ENCODE peak calls at places on chromosomes 3 and 15, in six cellular contexts. One of them, this sample, is unnamed.

GRCh38 chr3:151999936-152000335 is 126.5 kb downstream of the SUCNR1 start:
- DNase-seq in transverse colon: no peak
- DNase-seq in thyroid gland: no peak
- DNase-seq in B cell: no peak
- DNase-seq in A549: no peak
- DNase-seq in omental fat pad: no peak
- DNase-seq in this sample: no peak

GRCh38 chr3:156819842-156820686 is 6.1 kb upstream of the LEKR1 start:
- DNase-seq in transverse colon: no peak
- DNase-seq in thyroid gland: no peak
- DNase-seq in B cell: no peak
- DNase-seq in A549: no peak
- DNase-seq in omental fat pad: no peak
- DNase-seq in this sample: no peak

GRCh38 chr15:66820474-66821258 is 118.6 kb downstream of the SMAD6 start:
- DNase-seq in transverse colon: no peak
- DNase-seq in thyroid gland: no peak
- DNase-seq in B cell: no peak
- DNase-seq in A549: no peak
- DNase-seq in omental fat pad: no peak
- DNase-seq in this sample: no peak

GRCh38 chr15:40293905-40294895 is 11.3 kb upstream of the ANKRD63 start:
- DNase-seq in transverse colon: no peak
- DNase-seq in thyroid gland: no peak
- DNase-seq in B cell: no peak
- DNase-seq in A549: no peak
- DNase-seq in omental fat pad: no peak
- DNase-seq in this sample: no peak

GRCh38 chr3:24237971-24238767 is 256.5 kb downstream of the THRB start:
- DNase-seq in transverse colon: peak; percentile 26
- DNase-seq in thyroid gland: peak; percentile 36
- DNase-seq in B cell: peak; percentile 45
- DNase-seq in A549: peak; percentile 65
- DNase-seq in omental fat pad: no peak
- DNase-seq in this sample: peak; percentile 76

GRCh38 chr3:149330609-149331008 is 2.8 kb downstream of the TM4SF18 start:
- DNase-seq in transverse colon: no peak
- DNase-seq in thyroid gland: no peak
- DNase-seq in B cell: no peak
- DNase-seq in A549: no peak
- DNase-seq in omental fat pad: no peak
- DNase-seq in this sample: no peak

GRCh38 chr3:10557783-10558373 is 52.5 kb upstream of the ATP2B2 start:
- DNase-seq in transverse colon: no peak
- DNase-seq in thyroid gland: no peak
- DNase-seq in B cell: no peak
- DNase-seq in A549: peak; percentile 38
- DNase-seq in omental fat pad: no peak
- DNase-seq in this sample: no peak

GRCh38 chr3:77489216-77489615 is 449.3 kb downstream of the ROBO2 start:
- DNase-seq in transverse colon: no peak
- DNase-seq in thyroid gland: no peak
- DNase-seq in B cell: no peak
- DNase-seq in A549: no peak
- DNase-seq in omental fat pad: no peak
- DNase-seq in this sample: no peak

GRCh38 chr15:39925112-39925830 is 5.2 kb upstream of the GPR176 start:
- DNase-seq in transverse colon: no peak
- DNase-seq in thyroid gland: no peak
- DNase-seq in B cell: no peak
- DNase-seq in A549: no peak
- DNase-seq in omental fat pad: no peak
- DNase-seq in this sample: peak; percentile 32

GRCh38 chr15:69576035-69576526 is 123.5 kb downstream of the RPLP1 start:
- DNase-seq in transverse colon: peak; percentile 76
- DNase-seq in thyroid gland: peak; percentile 65
- DNase-seq in B cell: peak; percentile 68
- DNase-seq in A549: peak; percentile 87
- DNase-seq in omental fat pad: peak; percentile 31
- DNase-seq in this sample: no peak

GRCh38 chr15:82176528-82176927 is 86.0 kb downstream of the EFL1 start:
- DNase-seq in transverse colon: no peak
- DNase-seq in thyroid gland: no peak
- DNase-seq in B cell: no peak
- DNase-seq in A549: no peak
- DNase-seq in omental fat pad: no peak
- DNase-seq in this sample: no peak

GRCh38 chr3:157335677-157336076 is 101.0 kb upstream of the PTX3 start:
- DNase-seq in transverse colon: no peak
- DNase-seq in thyroid gland: no peak
- DNase-seq in B cell: no peak
- DNase-seq in A549: peak; percentile 46
- DNase-seq in omental fat pad: no peak
- DNase-seq in this sample: peak; percentile 75

GRCh38 chr15:66646308-66646707 is 55.7 kb upstream of the SMAD6 start:
- DNase-seq in transverse colon: no peak
- DNase-seq in thyroid gland: no peak
- DNase-seq in B cell: no peak
- DNase-seq in A549: no peak
- DNase-seq in omental fat pad: no peak
- DNase-seq in this sample: no peak

GRCh38 chr15:78195735-78196201 is 38.6 kb downstream of the ACSBG1 start:
- DNase-seq in transverse colon: peak; percentile 59
- DNase-seq in thyroid gland: peak; percentile 48
- DNase-seq in B cell: peak; percentile 56
- DNase-seq in A549: peak; percentile 78
- DNase-seq in omental fat pad: no peak
- DNase-seq in this sample: no peak
- TF ChIP-seq CTCF in transverse colon: peak; percentile 70
- TF ChIP-seq CTCF in thyroid gland: peak; percentile 11
- TF ChIP-seq CTCF in B cell: peak; percentile 79
- TF ChIP-seq CTCF in A549: peak; percentile 89
- TF ChIP-seq CTCF in omental fat pad: peak; percentile 22
- TF ChIP-seq CTCF in this sample: peak; percentile 79

GRCh38 chr15:57084178-57084577 is 165.7 kb downstream of the TCF12 start:
- DNase-seq in transverse colon: no peak
- DNase-seq in thyroid gland: no peak
- DNase-seq in B cell: no peak
- DNase-seq in A549: no peak
- DNase-seq in omental fat pad: no peak
- DNase-seq in this sample: no peak

GRCh38 chr15:57079907-57080750 is 161.7 kb downstream of the TCF12 start:
- DNase-seq in transverse colon: no peak
- DNase-seq in thyroid gland: no peak
- DNase-seq in B cell: no peak
- DNase-seq in A549: no peak
- DNase-seq in omental fat pad: no peak
- DNase-seq in this sample: no peak

GRCh38 chr15:57085267-57085666 is 166.8 kb downstream of the TCF12 start:
- DNase-seq in transverse colon: no peak
- DNase-seq in thyroid gland: no peak
- DNase-seq in B cell: no peak
- DNase-seq in A549: no peak
- DNase-seq in omental fat pad: no peak
- DNase-seq in this sample: peak; percentile 14

DNA sequence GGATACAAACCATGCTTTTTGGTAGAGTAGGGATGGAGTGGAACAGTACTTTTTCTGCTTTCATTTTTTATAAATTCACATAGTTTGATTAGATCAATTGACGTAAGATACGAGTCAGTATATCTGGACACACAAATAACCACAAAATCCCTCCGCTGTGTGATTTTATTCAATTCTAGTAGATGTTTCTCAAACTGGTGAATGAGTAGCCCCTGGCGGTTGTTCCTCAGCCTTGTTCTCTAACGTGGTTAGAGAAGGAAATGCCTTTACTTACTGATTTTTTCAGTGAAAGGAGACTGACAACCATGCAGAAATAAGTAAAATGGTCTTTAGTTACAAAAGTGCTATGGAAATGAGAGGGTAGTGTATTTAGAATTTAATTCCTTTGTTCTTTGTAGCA is 161.0 kb downstream of the TCF12 start:
- DNase-seq in transverse colon: no peak
- DNase-seq in thyroid gland: no peak
- DNase-seq in B cell: no peak
- DNase-seq in A549: no peak
- DNase-seq in omental fat pad: no peak
- DNase-seq in this sample: no peak
- TF ChIP-seq CTCF in transverse colon: no peak
- TF ChIP-seq CTCF in thyroid gland: no peak
- TF ChIP-seq CTCF in B cell: no peak
- TF ChIP-seq CTCF in A549: no peak
- TF ChIP-seq CTCF in omental fat pad: no peak
- TF ChIP-seq CTCF in this sample: peak; percentile 19

GRCh38 chr3:56711344-56711743 is 28.3 kb upstream of the TASOR start:
- DNase-seq in transverse colon: no peak
- DNase-seq in thyroid gland: no peak
- DNase-seq in B cell: no peak
- DNase-seq in A549: no peak
- DNase-seq in omental fat pad: no peak
- DNase-seq in this sample: no peak
- TF ChIP-seq CTCF in transverse colon: no peak
- TF ChIP-seq CTCF in thyroid gland: no peak
- TF ChIP-seq CTCF in B cell: no peak
- TF ChIP-seq CTCF in A549: no peak
- TF ChIP-seq CTCF in omental fat pad: no peak
- TF ChIP-seq CTCF in this sample: no peak

GRCh38 chr3:128845695-128846491 is 33.5 kb upstream of the ACAD9 start:
- DNase-seq in transverse colon: peak; percentile 84
- DNase-seq in thyroid gland: peak; percentile 83
- DNase-seq in B cell: peak; percentile 85
- DNase-seq in A549: peak; percentile 62
- DNase-seq in omental fat pad: peak; percentile 58
- DNase-seq in this sample: peak; percentile 9

GRCh38 chr3:128847631-128848370 is 31.6 kb upstream of the ACAD9 start:
- DNase-seq in transverse colon: no peak
- DNase-seq in thyroid gland: no peak
- DNase-seq in B cell: no peak
- DNase-seq in A549: no peak
- DNase-seq in omental fat pad: no peak
- DNase-seq in this sample: no peak

GRCh38 chr3:128846501-128846900 is 32.9 kb upstream of the ACAD9 start:
- DNase-seq in transverse colon: no peak
- DNase-seq in thyroid gland: no peak
- DNase-seq in B cell: no peak
- DNase-seq in A549: no peak
- DNase-seq in omental fat pad: no peak
- DNase-seq in this sample: no peak

GRCh38 chr3:128844502-128844901 is 34.9 kb upstream of the ACAD9 start:
- DNase-seq in transverse colon: no peak
- DNase-seq in thyroid gland: no peak
- DNase-seq in B cell: no peak
- DNase-seq in A549: no peak
- DNase-seq in omental fat pad: no peak
- DNase-seq in this sample: no peak

GRCh38 chr3:128845119-128845518 is 34.3 kb upstream of the ACAD9 start:
- DNase-seq in transverse colon: no peak
- DNase-seq in thyroid gland: no peak
- DNase-seq in B cell: no peak
- DNase-seq in A549: no peak
- DNase-seq in omental fat pad: no peak
- DNase-seq in this sample: no peak
- TF ChIP-seq CTCF in transverse colon: no peak
- TF ChIP-seq CTCF in thyroid gland: no peak
- TF ChIP-seq CTCF in B cell: no peak
- TF ChIP-seq CTCF in A549: no peak
- TF ChIP-seq CTCF in omental fat pad: no peak
- TF ChIP-seq CTCF in this sample: peak; percentile 48

This sample was measured in kidney epithelial cell.